ENCODE peak calls at places on chromosomes 1 and 21, in six cellular contexts. L is epithelial cell of prostate; U is A673; Z is amygdala; K is naive thymus-derived CD8-positive, alpha-beta T cell; W is H9. M is an unnamed sample.

GRCh38 chr1:53550201-53550741 is 91.1 kb downstream of the DMRTB1 start:
- DNase-seq in Z (no peak), L (no peak), K (no peak), W (no peak), U (no peak), M (no peak)

GRCh38 chr1:177824508-177824982 is 145.3 kb downstream of the SEC16B start:
- DNase-seq in U (no peak), Z (no peak), L (no peak), W (no peak), K (no peak), M (no peak)

GRCh38 chr1:155078496-155079209 is at the start of gene EFNA3:
- DNase-seq in K (peak), Z (peak), U (peak), W (peak), L (no peak), M (no peak)

GRCh38 chr1:72830606-72831390 is 548.5 kb upstream of the NEGR1 start:
- DNase-seq in U (peak), K (no peak), L (no peak), Z (no peak), W (peak), M (no peak)

GRCh38 chr1:81549588-81550127 is 251.1 kb upstream of the ADGRL2 start:
- DNase-seq in L (peak), Z (no peak), K (no peak), W (no peak), U (peak), M (no peak)

GRCh38 chr1:76607712-76608111 is 259.6 kb upstream of the ST6GALNAC5 start:
- DNase-seq in L (no peak), K (no peak), U (no peak), Z (no peak), W (no peak), M (no peak)

GRCh38 chr1:73366734-73367413 is 831.1 kb downstream of the LRRIQ3 start:
- DNase-seq in Z (no peak), U (no peak), L (no peak), K (no peak), W (no peak), M (no peak)

GRCh38 chr1:199272690-199273089 is 633.9 kb downstream of the PTPRC start:
- DNase-seq in L (peak), Z (no peak), W (peak), K (no peak), U (peak), M (no peak)

GRCh38 chr1:197451424-197451823 is 183.4 kb downstream of the CRB1 start:
- DNase-seq in U (no peak), W (no peak), K (no peak), L (no peak), Z (no peak), M (no peak)

GRCh38 chr1:165109013-165109412 is 247.5 kb downstream of the LMX1A start:
- DNase-seq in W (peak), U (no peak), K (no peak), Z (no peak), L (no peak), M (no peak)

GRCh38 chr1:177228721-177229088 is 57.9 kb downstream of the BRINP2 start:
- DNase-seq in W (no peak), L (peak), Z (no peak), U (no peak), K (no peak), M (no peak)

GRCh38 chr1:55234016-55234415 is 18.9 kb upstream of the USP24 start:
- DNase-seq in W (no peak), U (no peak), K (no peak), L (no peak), Z (no peak), M (no peak)

GRCh38 chr1:6785721-6786505 is 659 bp downstream of the CAMTA1 start:
- DNase-seq in U (peak), Z (no peak), W (peak), L (no peak), K (peak), M (no peak)

GRCh38 chr21:37711294-37711844 is 204.9 kb downstream of the KCNJ6 start:
- DNase-seq in U (peak), K (no peak), W (no peak), Z (no peak), L (no peak), M (no peak)

GRCh38 chr1:204936765-204937164 is 66.1 kb downstream of the NFASC start:
- DNase-seq in W (no peak), K (no peak), U (no peak), Z (no peak), L (no peak), M (no peak)

GRCh38 chr1:64031191-64031590 is 172.2 kb upstream of the UBE2U start:
- DNase-seq in L (no peak), K (no peak), Z (no peak), U (no peak), W (no peak), M (no peak)

GRCh38 chr1:17538428-17539130 is 919 bp upstream of the ARHGEF10L start:
- DNase-seq in W (peak), K (no peak), Z (no peak), L (no peak), U (peak), M (no peak)

GRCh38 chr1:174898102-174898802 is 101.5 kb upstream of the CACYBP start:
- DNase-seq in U (no peak), W (no peak), L (no peak), Z (no peak), K (no peak), M (no peak)

GRCh38 chr1:233168384-233168783 is 127.1 kb downstream of the PCNX2 start:
- DNase-seq in U (no peak), W (no peak), Z (no peak), K (no peak), L (no peak), M (no peak)

GRCh38 chr1:205293350-205294074 is 28.0 kb downstream of the NUAK2 start:
- DNase-seq in U (no peak), L (no peak), K (no peak), Z (no peak), W (peak), M (no peak)

M was measured in KG1.